ENCODE peak calls at places on chromosomes 3 and 15, in seven cellular contexts. L, N, S, H, O, X and U are unnamed samples.

GRCh38 chr3:111362286-111363009 is 179.5 kb upstream of the CD96 start:
- DNase-seq in L (no peak), N (no peak), S (no peak), H (no peak), O (no peak), X (no peak), U (no peak)

GRCh38 chr15:62068071-62068786 is 1.5 kb downstream of the C2CD4A start:
- DNase-seq in L (no peak), N (peak), S (peak), H (peak), O (no peak), X (peak), U (peak)

GRCh38 chr15:69093127-69093526 is 67.3 kb upstream of the GLCE start:
- DNase-seq in L (no peak), N (no peak), S (no peak), H (no peak), O (no peak), X (no peak), U (no peak)

GRCh38 chr15:35630570-35630969 is 84.6 kb upstream of the DPH6 start:
- DNase-seq in L (no peak), N (no peak), S (no peak), H (no peak), O (no peak), X (no peak), U (peak)

GRCh38 chr3:8637348-8637747 is 7.2 kb downstream of the SSUH2 start:
- DNase-seq in L (no peak), N (no peak), S (no peak), H (no peak), O (no peak), X (no peak), U (no peak)

GRCh38 chr3:171778493-171778892 is 31.8 kb downstream of the PLD1 start:
- DNase-seq in L (no peak), N (no peak), S (no peak), H (no peak), O (no peak), X (no peak), U (no peak)

GRCh38 chr3:18064586-18064985 is 322.2 kb upstream of the TBC1D5 start:
- DNase-seq in L (no peak), N (no peak), S (no peak), H (no peak), O (no peak), X (no peak), U (no peak)

GRCh38 chr3:79767194-79767952 is 425 bp downstream of the ROBO1 start:
- DNase-seq in L (no peak), N (no peak), S (no peak), H (no peak), O (no peak), X (no peak), U (no peak)

GRCh38 chr15:84973492-84974460 is 7.9 kb upstream of the PDE8A start:
- DNase-seq in L (no peak), N (no peak), S (no peak), H (no peak), O (no peak), X (no peak), U (no peak)

GRCh38 chr3:50230833-50231125 is 5.2 kb upstream of the GNAI2 start:
- DNase-seq in L (no peak), N (no peak), S (no peak), H (no peak), O (no peak), X (no peak), U (no peak)

GRCh38 chr15:25775317-25775912 is 87.7 kb downstream of the ATP10A start:
- DNase-seq in L (no peak), N (peak), S (no peak), H (peak), O (peak), X (no peak), U (no peak)

GRCh38 chr3:139655880-139656279 is 21.9 kb downstream of the NMNAT3 start:
- DNase-seq in L (no peak), N (no peak), S (no peak), H (no peak), O (no peak), X (no peak), U (no peak)

GRCh38 chr3:106731230-106731629 is 646.0 kb upstream of the CCDC54 start:
- DNase-seq in L (no peak), N (no peak), S (no peak), H (no peak), O (no peak), X (no peak), U (no peak)

GRCh38 chr3:102529452-102529851 is 94.6 kb downstream of the ZPLD1 start:
- DNase-seq in L (no peak), N (no peak), S (no peak), H (no peak), O (no peak), X (no peak), U (no peak)

GRCh38 chr3:41163399-41163798 is 35.9 kb upstream of the CTNNB1 start:
- DNase-seq in L (no peak), N (no peak), S (no peak), H (no peak), O (no peak), X (no peak), U (no peak)

GRCh38 chr3:126344380-126345041 is 12.7 kb downstream of the KLF15 start:
- DNase-seq in L (no peak), N (peak), S (no peak), H (no peak), O (no peak), X (peak), U (no peak)

GRCh38 chr15:36911322-36911944 is 188.9 kb downstream of the MEIS2 start:
- DNase-seq in L (no peak), N (no peak), S (no peak), H (no peak), O (no peak), X (no peak), U (peak)

GRCh38 chr3:38085943-38086324 is 46.9 kb downstream of the DLEC1 start:
- DNase-seq in L (no peak), N (no peak), S (no peak), H (no peak), O (no peak), X (no peak), U (no peak)

GRCh38 chr15:98900382-98900781 is 107.2 kb downstream of the PGPEP1L start:
- DNase-seq in L (no peak), N (no peak), S (no peak), H (no peak), O (no peak), X (no peak), U (no peak)

GRCh38 chr15:51377038-51377761 is 35.7 kb downstream of the GLDN start:
- DNase-seq in L (no peak), N (no peak), S (no peak), H (no peak), O (no peak), X (no peak), U (no peak)

GRCh38 chr3:34864011-34864410 is 775.3 kb upstream of the ARPP21 start:
- DNase-seq in L (no peak), N (no peak), S (no peak), H (no peak), O (no peak), X (no peak), U (no peak)

GRCh38 chr15:75170711-75171341 is 30.9 kb upstream of the C15orf39 start:
- DNase-seq in L (no peak), N (peak), S (no peak), H (no peak), O (no peak), X (no peak), U (no peak)

GRCh38 chr15:65050270-65050669 is 5.1 kb downstream of the SLC51B start:
- DNase-seq in L (no peak), N (no peak), S (no peak), H (no peak), O (no peak), X (no peak), U (no peak)

GRCh38 chr3:77460326-77460725 is 420.4 kb downstream of the ROBO2 start:
- DNase-seq in L (no peak), N (no peak), S (no peak), H (no peak), O (no peak), X (no peak), U (no peak)

GRCh38 chr3:23877324-23877980 is 39.3 kb downstream of the NKIRAS1 start:
- DNase-seq in L (no peak), N (no peak), S (no peak), H (no peak), O (no peak), X (no peak), U (no peak)

GRCh38 chr3:83514130-83514914 is 1444.5 kb upstream of the CADM2 start:
- DNase-seq in L (no peak), N (no peak), S (no peak), H (no peak), O (no peak), X (no peak), U (no peak)

GRCh38 chr3:152151216-152151874 is 117.4 kb upstream of the MBNL1 start:
- DNase-seq in L (no peak), N (no peak), S (no peak), H (no peak), O (no peak), X (no peak), U (no peak)

GRCh38 chr3:63927623-63928280 is 15.6 kb upstream of the SCAANT1 start:
- DNase-seq in L (no peak), N (no peak), S (no peak), H (no peak), O (no peak), X (no peak), U (no peak)

GRCh38 chr3:64152100-64152499 is 73.2 kb downstream of the PRICKLE2 start:
- DNase-seq in L (no peak), N (no peak), S (no peak), H (no peak), O (no peak), X (no peak), U (no peak)

GRCh38 chr3:130941793-130942192 is 47.9 kb downstream of the ATP2C1 start:
- DNase-seq in L (no peak), N (no peak), S (no peak), H (no peak), O (no peak), X (no peak), U (no peak)

GRCh38 chr3:192409838-192410683 is 317.3 kb downstream of the FGF12 start:
- DNase-seq in L (no peak), N (no peak), S (no peak), H (no peak), O (no peak), X (no peak), U (peak)

GRCh38 chr3:145692751-145693150 is 468.2 kb downstream of the PLOD2 start:
- DNase-seq in L (no peak), N (no peak), S (no peak), H (no peak), O (no peak), X (no peak), U (no peak)

GRCh38 chr3:73718326-73719110 is 93.8 kb upstream of the PDZRN3 start:
- DNase-seq in L (no peak), N (no peak), S (no peak), H (no peak), O (no peak), X (no peak), U (no peak)

GRCh38 chr3:153400641-153401040 is 238.6 kb downstream of the RAP2B start:
- DNase-seq in L (no peak), N (no peak), S (no peak), H (no peak), O (no peak), X (no peak), U (no peak)

GRCh38 chr3:54171951-54172350 is 49.6 kb downstream of the CACNA2D3 start:
- DNase-seq in L (no peak), N (no peak), S (no peak), H (no peak), O (no peak), X (no peak), U (no peak)

GRCh38 chr3:125057186-125057850 is 1.5 kb upstream of the HEG1 start:
- DNase-seq in L (no peak), N (no peak), S (no peak), H (no peak), O (no peak), X (no peak), U (no peak)

GRCh38 chr3:113747719-113748046 is 848 bp downstream of the ATP6V1A start:
- DNase-seq in L (peak), N (no peak), S (peak), H (peak), O (peak), X (no peak), U (no peak)

GRCh38 chr15:77589839-77590238 is 42.9 kb downstream of the LINGO1 start:
- DNase-seq in L (no peak), N (no peak), S (no peak), H (no peak), O (no peak), X (no peak), U (no peak)

GRCh38 chr15:63465104-63465503 is 39.3 kb upstream of the USP3 start:
- DNase-seq in L (no peak), N (no peak), S (no peak), H (no peak), O (no peak), X (no peak), U (no peak)